ENCODE peak calls at places on chromosomes 6 and 20, in six cellular contexts. Q is K562, D is A549, J is HepG2, O is GM12878, S is upper lobe of left lung. V is an unnamed sample.
A peak's percentile ranks its signal among the peaks of the same experiment; 100 is the strongest.

GRCh38 chr6:107571354-107571753 is 81.4 kb downstream of the SOBP start:
- ATAC-seq in J (no peak), O (no peak), D (no peak), Q (no peak), S (no peak), V (no peak)

GRCh38 chr20:17614812-17615644 is 45.2 kb downstream of the DSTN start:
- ATAC-seq in D (no peak), Q (no peak), J (no peak), O (no peak), S (no peak), V (no peak)

GRCh38 chr6:15310680-15311079 is 64.8 kb downstream of the JARID2 start:
- ATAC-seq in J (no peak), S (no peak), O (no peak), D (no peak), Q (no peak), V (no peak)

GRCh38 chr6:39053016-39053595 is 4.5 kb downstream of the GLP1R start:
- ATAC-seq in Q (no peak), O (no peak), S (no peak), J (no peak), D (no peak), V (no peak)

GRCh38 chr6:129140571-129140970 is 257.6 kb downstream of the LAMA2 start:
- ATAC-seq in Q (no peak), D (no peak), S (no peak), J (no peak), O (no peak), V (peak; percentile 59)

GRCh38 chr6:168916576-168917207 is 337.0 kb downstream of the THBS2 start:
- ATAC-seq in J (no peak), O (no peak), S (no peak), D (no peak), Q (no peak), V (peak; percentile 73)

GRCh38 chr20:32249030-32249738 is 28.3 kb upstream of the KIF3B start:
- ATAC-seq in J (no peak), S (no peak), Q (no peak), O (peak; percentile 69), D (no peak), V (no peak)

GRCh38 chr20:1423625-1424106 is 30.8 kb upstream of the FKBP1A start:
- ATAC-seq in O (peak; percentile 89), D (no peak), Q (peak; percentile 99), S (no peak), J (peak; percentile 94), V (no peak)

GRCh38 chr6:15628499-15629131 is 34.2 kb downstream of the DTNBP1 start:
- ATAC-seq in S (no peak), J (no peak), D (no peak), O (peak; percentile 71), Q (peak; percentile 83), V (no peak)

GRCh38 chr20:9427977-9428607 is 86.3 kb upstream of the LAMP5 start:
- ATAC-seq in D (no peak), Q (no peak), S (no peak), J (no peak), O (no peak), V (no peak)

GRCh38 chr20:44928595-44928994 is 18.7 kb downstream of the PABPC1L start:
- ATAC-seq in D (no peak), Q (no peak), O (no peak), S (no peak), J (no peak), V (no peak)

GRCh38 chr6:105892577-105893262 is 193.4 kb upstream of the PRDM1 start:
- ATAC-seq in D (no peak), J (no peak), Q (peak; percentile 72), O (peak; percentile 97), S (no peak), V (no peak)

GRCh38 chr20:2816583-2817340 is 598 bp downstream of the TMEM239 start:
- ATAC-seq in Q (peak; percentile 86), S (no peak), O (peak; percentile 49), D (no peak), J (peak; percentile 80), V (no peak)

GRCh38 chr6:160067564-160067963 is 54.1 kb upstream of the SLC22A1 start:
- ATAC-seq in J (no peak), Q (no peak), D (no peak), O (no peak), S (no peak), V (no peak)

GRCh38 chr6:156268849-156269248 is 508.3 kb upstream of the ARID1B start:
- ATAC-seq in S (no peak), D (no peak), J (no peak), O (no peak), Q (no peak), V (no peak)

GRCh38 chr6:29968130-29968529 is 25.8 kb downstream of the HLA-A start:
- ATAC-seq in O (no peak), Q (no peak), J (no peak), D (no peak), S (no peak), V (no peak)

GRCh38 chr6:111724505-111724904 is 118.8 kb upstream of the TRAF3IP2 start:
- ATAC-seq in J (no peak), O (peak; percentile 96), Q (no peak), D (no peak), S (no peak), V (no peak)

GRCh38 chr20:17315491-17316231 is 88.8 kb downstream of the PCSK2 start:
- ATAC-seq in O (no peak), J (peak; percentile 94), S (peak; percentile 56), D (peak; percentile 47), Q (no peak), V (no peak)

GRCh38 chr6:7153807-7154206 is 46.0 kb downstream of the RREB1 start:
- ATAC-seq in O (no peak), D (no peak), Q (no peak), J (no peak), S (no peak), V (no peak)

GRCh38 chr20:4697874-4698221 is 23.9 kb upstream of the PRND start:
- ATAC-seq in J (no peak), D (no peak), O (no peak), Q (no peak), S (no peak), V (no peak)

GRCh38 chr6:95091823-95092436 is 485.4 kb upstream of the MANEA start:
- ATAC-seq in D (peak; percentile 71), J (peak; percentile 85), S (no peak), O (peak; percentile 88), Q (peak; percentile 31), V (no peak)

GRCh38 chr6:13848553-13849150 is 34.3 kb upstream of the MCUR1 start:
- ATAC-seq in D (no peak), Q (no peak), J (no peak), S (no peak), O (no peak), V (no peak)

GRCh38 chr6:19851273-19852089 is 14.3 kb downstream of the ID4 start:
- ATAC-seq in S (peak; percentile 93), D (peak; percentile 98), Q (peak; percentile 95), J (peak; percentile 98), O (peak; percentile 71), V (peak; percentile 79)

GRCh38 chr20:41734506-41734945 is 116.3 kb upstream of the CHD6 start:
- ATAC-seq in S (peak; percentile 76), J (peak; percentile 92), O (peak; percentile 80), Q (peak; percentile 89), D (peak; percentile 76), V (no peak)

GRCh38 chr6:17638212-17638611 is 38.1 kb downstream of the FAM8A1 start:
- ATAC-seq in S (no peak), Q (no peak), D (no peak), O (no peak), J (no peak), V (no peak)

GRCh38 chr20:43942661-43943285 is 28.1 kb downstream of the TOX2 start:
- ATAC-seq in S (no peak), J (no peak), O (peak; percentile 74), Q (no peak), D (no peak), V (no peak)

DNA sequence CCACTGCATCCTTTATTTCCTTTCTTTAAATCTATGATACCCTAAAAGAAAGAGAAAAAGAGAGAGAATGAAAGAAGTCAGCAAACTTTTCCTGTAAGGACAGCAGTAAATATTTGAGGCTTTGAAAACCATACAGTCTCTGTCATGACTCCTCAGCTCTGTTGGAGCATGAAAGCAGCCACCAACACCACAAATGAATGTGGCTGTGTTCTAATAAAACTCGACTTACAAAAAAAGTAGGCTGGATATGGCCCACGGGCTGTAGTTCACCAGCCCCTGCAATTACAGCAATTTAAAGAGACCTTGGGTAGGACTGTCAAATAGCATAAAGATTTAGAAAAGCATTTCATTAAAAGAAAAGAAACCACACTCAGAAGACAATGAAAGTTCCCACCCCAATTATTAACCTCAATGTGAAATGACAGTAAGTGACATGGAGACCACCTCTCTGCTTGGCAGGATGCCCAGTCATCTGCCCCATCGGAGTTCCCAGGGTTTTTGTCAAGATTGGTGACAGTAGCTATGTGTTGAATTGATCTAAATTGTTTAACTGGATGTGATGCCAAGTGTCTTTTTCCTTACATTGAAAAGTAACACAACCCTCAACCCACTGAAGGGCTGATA is 50.9 kb downstream of the TNFRSF21 start:
- ATAC-seq in Q (no peak), O (no peak), D (no peak), S (no peak), J (no peak), V (no peak)
- TF ChIP-seq EP300 in Q (no peak), O (no peak), D (no peak), S (no peak), J (no peak), V (no peak)

DNA sequence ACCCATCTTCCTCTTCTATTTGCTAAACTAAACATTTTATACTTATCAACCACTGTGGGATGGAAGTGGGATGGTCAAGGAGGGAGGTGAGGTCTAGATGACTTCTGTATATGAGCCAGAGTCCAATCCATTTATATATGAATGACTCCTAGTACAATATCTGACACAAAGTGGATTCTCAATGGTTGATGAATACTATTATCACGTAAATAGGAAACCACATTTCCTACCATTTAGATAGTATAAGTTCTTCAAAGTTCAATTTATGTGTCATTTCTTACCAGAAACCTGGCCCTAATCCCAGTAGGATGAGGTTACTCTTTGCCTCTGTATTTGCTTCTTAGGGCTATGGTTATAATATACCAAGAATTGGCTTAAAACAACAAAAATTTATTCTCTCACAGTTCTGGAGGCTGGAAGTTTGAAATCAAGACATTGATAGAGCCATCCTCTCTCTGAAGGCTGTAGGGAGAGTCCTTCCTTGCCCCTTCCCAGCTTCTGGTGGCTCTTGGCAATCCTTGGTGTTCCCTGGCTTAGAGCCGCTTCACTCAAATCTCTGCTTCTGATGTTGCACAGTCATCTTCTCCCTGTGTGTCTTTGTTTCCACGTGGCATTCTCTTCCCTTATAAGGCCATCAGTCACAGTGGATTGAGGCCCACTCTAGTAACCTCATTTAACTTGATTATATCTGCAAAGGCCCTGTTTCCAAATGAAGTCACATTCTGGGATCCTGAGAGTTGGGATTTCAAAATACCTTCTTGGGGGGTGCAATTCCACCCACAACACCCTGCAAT is 41.0 kb upstream of the RAB23 start:
- ATAC-seq in Q (no peak), J (no peak), S (no peak), O (no peak), D (no peak), V (peak; percentile 49)
- TF ChIP-seq EP300 in Q (no peak), J (no peak), S (no peak), O (no peak), D (no peak), V (no peak)

GRCh38 chr6:89239338-89239737 is 22.2 kb upstream of the GABRR1 start:
- ATAC-seq in O (peak; percentile 78), J (peak; percentile 61), D (no peak), Q (peak; percentile 50), S (peak; percentile 22), V (no peak)
- TF ChIP-seq EP300 in O (no peak), J (no peak), D (no peak), Q (no peak), S (no peak), V (no peak)

DNA sequence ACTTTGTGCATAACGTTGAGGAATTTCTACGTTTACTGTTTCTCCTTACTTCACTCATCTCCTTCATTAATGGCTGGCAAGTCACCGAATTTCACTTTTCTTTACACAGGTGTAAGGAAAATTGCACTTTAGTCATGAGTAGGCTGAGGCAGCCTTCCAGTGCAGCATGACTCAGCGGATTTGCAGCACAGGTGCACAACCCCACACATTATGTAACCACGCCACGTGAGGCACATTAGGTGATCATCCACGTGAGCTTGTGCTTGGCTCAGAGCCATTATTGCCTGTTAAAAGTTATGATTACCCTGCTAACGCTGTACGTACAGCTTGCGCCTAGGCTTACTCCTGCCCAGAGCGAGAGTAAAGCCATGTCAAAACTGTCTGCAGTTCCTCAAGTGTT is 158.8 kb downstream of the NKAIN2 start:
- ATAC-seq in Q (no peak), J (no peak), S (peak; percentile 84), D (no peak), O (no peak), V (no peak)
- TF ChIP-seq EP300 in Q (no peak), J (no peak), S (no peak), D (no peak), O (no peak), V (no peak)